ENCODE peak calls at places on chromosomes 16 and 17, in eight cellular contexts. K is fibroblast of the aortic adventitia; I is GM04504; N is pancreas; T is M059J; A is GM12865; B is CD8-positive, alpha-beta T cell; J is aorta. W is an unnamed sample.

GRCh38 chr17:76820039-76820438 is 48.2 kb upstream of the MGAT5B start:
- DNase-seq in K (no peak), I (no peak), N (no peak), T (peak), A (peak), B (no peak), J (no peak), W (peak)

GRCh38 chr16:81492307-81492706 is 47.7 kb downstream of the CMIP start:
- DNase-seq in K (no peak), I (no peak), N (no peak), T (no peak), A (no peak), B (no peak), J (no peak), W (no peak)

GRCh38 chr17:46873941-46874645 is 22.7 kb downstream of the WNT9B start:
- DNase-seq in K (no peak), I (no peak), N (no peak), T (no peak), A (no peak), B (no peak), J (no peak), W (peak)

GRCh38 chr17:39923230-39923629 is 4.2 kb downstream of the ORMDL3 start:
- DNase-seq in K (no peak), I (no peak), N (no peak), T (no peak), A (no peak), B (no peak), J (no peak), W (no peak)

GRCh38 chr16:79887541-79888540 is 287.3 kb upstream of the MAF start:
- DNase-seq in K (no peak), I (no peak), N (no peak), T (no peak), A (no peak), B (no peak), J (no peak), W (no peak)

GRCh38 chr16:77553130-77553529 is 118.3 kb upstream of the ADAMTS18 start:
- DNase-seq in K (no peak), I (no peak), N (no peak), T (no peak), A (no peak), B (no peak), J (no peak), W (no peak)

GRCh38 chr16:377419-377951 is 4.3 kb downstream of the PGAP6 start:
- DNase-seq in K (no peak), I (no peak), N (no peak), T (no peak), A (no peak), B (peak), J (no peak), W (no peak)

GRCh38 chr17:78140169-78141051 is 5.8 kb upstream of the C17orf99 start:
- DNase-seq in K (peak), I (peak), N (peak), T (peak), A (peak), B (peak), J (peak), W (peak)

GRCh38 chr17:18993876-18994275 is 10.7 kb downstream of the FAM83G start:
- DNase-seq in K (no peak), I (no peak), N (no peak), T (no peak), A (no peak), B (no peak), J (no peak), W (no peak)

GRCh38 chr17:48307814-48308411 is 122.1 kb downstream of the SKAP1 start:
- DNase-seq in K (peak), I (peak), N (peak), T (peak), A (peak), B (peak), J (peak), W (peak)

GRCh38 chr16:85657267-85657650 is 31.5 kb downstream of the GINS2 start:
- DNase-seq in K (no peak), I (no peak), N (no peak), T (no peak), A (no peak), B (no peak), J (peak), W (no peak)

GRCh38 chr17:49461580-49461979 is 33.5 kb upstream of the NGFR start:
- DNase-seq in K (no peak), I (no peak), N (no peak), T (no peak), A (no peak), B (no peak), J (no peak), W (no peak)

GRCh38 chr16:30805056-30805369 is 18.0 kb upstream of the ZNF629 start:
- DNase-seq in K (no peak), I (no peak), N (no peak), T (no peak), A (peak), B (no peak), J (no peak), W (peak)

GRCh38 chr17:36731091-36731490 is 129.7 kb downstream of the MRM1 start:
- DNase-seq in K (no peak), I (no peak), N (peak), T (no peak), A (no peak), B (no peak), J (no peak), W (peak)

GRCh38 chr17:1322014-1322428 is 42.6 kb downstream of the TRARG1 start:
- DNase-seq in K (no peak), I (no peak), N (no peak), T (no peak), A (no peak), B (no peak), J (no peak), W (no peak)

GRCh38 chr16:2253293-2253692 is 1.9 kb upstream of the ECI1 start:
- DNase-seq in K (no peak), I (no peak), N (no peak), T (no peak), A (no peak), B (no peak), J (no peak), W (no peak)

GRCh38 chr17:73142763-73143395 is 21.9 kb upstream of the SSTR2 start:
- DNase-seq in K (peak), I (no peak), N (no peak), T (peak), A (peak), B (no peak), J (peak), W (no peak)

W was measured in RPMI8226.